ENCODE peak calls at places on chromosome 4, in nine cellular contexts. R is psoas muscle, N is tibial nerve, L is aorta, Y is HepG2, D is neuronal stem cell, K is HCT116, B is GM23338, J is body of pancreas. C is an unnamed sample. For H3K4me1, the result is how much of the 10 kb centered on the place peaks cover.

GRCh38 chr4:139438141-139438540 is 15.8 kb upstream of the RAB33B start:
- DNase-seq in J (no peak), Y (no peak), L (no peak), D (no peak), K (no peak), N (no peak), B (no peak), R (no peak), C (no peak)

GRCh38 chr4:127586922-127587571 is 45.7 kb upstream of the INTU start:
- DNase-seq in N (no peak), B (peak), K (peak), R (no peak), D (no peak), J (no peak), L (no peak), Y (peak), C (no peak)

GRCh38 chr4:1290165-1290977 is 680 bp downstream of the MAEA start:
- DNase-seq in N (no peak), J (peak), D (no peak), B (no peak), K (no peak), R (no peak), L (no peak), Y (no peak), C (no peak)

GRCh38 chr4:24999392-25000104 is 31.2 kb downstream of the LGI2 start:
- DNase-seq in J (no peak), L (no peak), R (no peak), D (no peak), B (peak), K (no peak), N (no peak), Y (no peak), C (no peak)

GRCh38 chr4:33031328-33031727 is 2311.2 kb downstream of the PCDH7 start:
- DNase-seq in D (no peak), K (no peak), R (no peak), J (no peak), L (no peak), B (no peak), Y (no peak), N (no peak), C (no peak)

GRCh38 chr4:174045381-174045780 is 238.1 kb downstream of the FBXO8 start:
- DNase-seq in K (no peak), R (no peak), B (no peak), D (no peak), L (no peak), J (no peak), N (no peak), Y (no peak), C (no peak)

GRCh38 chr4:118834960-118835895 is 698 bp downstream of the SEC24D start:
- DNase-seq in N (peak), D (peak), R (peak), B (peak), L (peak), K (peak), J (peak), Y (peak), C (peak)

GRCh38 chr4:504076-504475 is 5.1 kb downstream of the PIGG start:
- DNase-seq in J (no peak), N (no peak), D (no peak), B (no peak), Y (no peak), K (no peak), L (no peak), R (no peak), C (no peak)

GRCh38 chr4:142696334-142697122 is 149.6 kb downstream of the INPP4B start:
- DNase-seq in J (no peak), B (no peak), N (no peak), K (no peak), R (no peak), D (no peak), L (no peak), Y (no peak), C (no peak)

GRCh38 chr4:159705334-159705733 is 602.5 kb downstream of the RAPGEF2 start:
- DNase-seq in L (no peak), Y (no peak), J (no peak), N (no peak), B (no peak), R (no peak), D (peak), K (no peak), C (no peak)

GRCh38 chr4:122960298-122960985 is 38.0 kb upstream of the NUDT6 start:
- DNase-seq in L (no peak), R (no peak), N (no peak), Y (no peak), D (no peak), B (no peak), K (no peak), J (no peak), C (no peak)

GRCh38 chr4:661856-662761 is 12.0 kb downstream of the ATP5ME start:
- DNase-seq in R (no peak), D (no peak), Y (no peak), B (no peak), L (peak), J (no peak), K (no peak), N (no peak), C (no peak)

GRCh38 chr4:141797966-141798365 is 161.6 kb downstream of the IL15 start:
- DNase-seq in D (no peak), L (no peak), Y (no peak), R (no peak), B (no peak), K (no peak), J (no peak), N (no peak), C (no peak)

GRCh38 chr4:78432896-78433295 is 118.7 kb upstream of the ANXA3 start:
- DNase-seq in J (no peak), N (no peak), K (no peak), B (no peak), Y (no peak), R (no peak), L (no peak), D (no peak), C (no peak)

GRCh38 chr4:37645736-37646135 is 40.4 kb downstream of the RELL1 start:
- DNase-seq in D (no peak), N (no peak), Y (no peak), L (no peak), R (no peak), J (no peak), B (no peak), K (no peak), C (no peak)

GRCh38 chr4:23710298-23710697 is 179.5 kb downstream of the PPARGC1A start:
- DNase-seq in L (no peak), Y (no peak), K (no peak), D (no peak), N (no peak), J (no peak), R (no peak), B (no peak), C (no peak)

GRCh38 chr4:94408549-94409374 is 43.0 kb upstream of the PDLIM5 start:
- DNase-seq in L (no peak), J (no peak), K (no peak), D (no peak), N (no peak), R (no peak), B (peak), Y (peak), C (no peak)

GRCh38 chr4:77076889-77077635 is 1.3 kb upstream of the CCNI start:
- DNase-seq in Y (no peak), R (no peak), D (no peak), J (no peak), L (no peak), B (no peak), N (no peak), K (no peak), C (no peak)

GRCh38 chr4:185998791-185999190 is 70.2 kb upstream of the TLR3 start:
- DNase-seq in L (no peak), N (no peak), Y (no peak), R (no peak), B (no peak), D (no peak), J (no peak), K (no peak), C (no peak)

GRCh38 chr4:183140911-183141320 is 41.9 kb downstream of the WWC2 start:
- DNase-seq in R (no peak), D (no peak), L (no peak), N (no peak), J (no peak), K (no peak), Y (no peak), B (no peak), C (no peak)

GRCh38 chr4:124433044-124433443 is 279.5 kb downstream of the ANKRD50 start:
- DNase-seq in B (no peak), J (no peak), N (no peak), L (no peak), K (no peak), R (no peak), D (no peak), Y (no peak), C (no peak)

DNA sequence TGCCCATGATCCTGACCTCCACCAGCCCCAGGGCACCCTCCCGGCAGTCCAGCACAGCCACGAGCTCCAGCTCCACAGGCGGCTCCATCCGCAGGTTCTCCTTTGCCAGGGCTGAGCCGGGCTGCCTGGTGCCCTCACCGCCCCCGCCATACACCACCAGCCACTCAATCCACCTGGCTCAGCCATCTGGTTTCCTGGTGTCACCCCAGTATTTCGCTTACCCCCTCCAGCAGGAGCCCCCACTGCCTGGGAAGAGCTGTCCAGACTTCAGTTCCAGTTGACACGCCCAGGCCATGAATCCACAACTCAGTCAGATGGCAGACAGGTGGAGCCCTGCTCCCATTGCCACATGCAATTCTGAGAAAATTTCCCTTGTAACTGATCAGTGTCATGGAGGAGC is 3.9 kb downstream of the SHISA3 start:
- DNase-seq in L (no peak), B (peak), R (no peak), D (no peak), J (peak), Y (no peak), N (no peak), K (no peak), C (no peak)
- H3K27ac ChIP-seq in L (no peak), B (no peak), R (no peak), D (no peak), J (no peak), Y (no peak), N (no peak), K (no peak), C (no peak)

GRCh38 chr4:2742081-2742822 is 13.9 kb downstream of the TNIP2 start:
- DNase-seq in J (no peak), N (no peak), R (no peak), K (no peak), Y (no peak), L (peak), D (no peak), B (no peak), C (no peak)
- H3K4me1 ChIP-seq in J (under half), N (under half), R (under half), K (under half), Y (under half), L (under half), D (under half), B (under half), C (under half)

DNA sequence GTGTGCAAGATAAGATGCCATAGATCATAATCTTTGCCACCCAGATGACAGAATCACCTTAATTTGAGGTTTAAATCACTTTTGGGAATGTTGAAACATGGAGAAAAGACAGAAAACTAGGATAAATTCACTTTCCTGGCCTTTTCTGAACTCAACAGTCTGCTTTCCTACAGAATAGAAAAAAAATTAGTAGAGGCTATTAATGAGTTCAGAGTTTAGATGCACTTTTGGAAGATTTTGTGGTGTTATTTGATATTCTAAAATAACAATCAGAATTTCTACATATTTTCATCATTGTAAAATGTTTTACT is 195.9 kb downstream of the CAMK2D start:
- DNase-seq in D (no peak), Y (no peak), N (no peak), L (no peak), J (no peak), B (no peak), K (no peak), R (no peak), C (no peak)
- H3K4me3 ChIP-seq in D (no peak), Y (no peak), N (no peak), L (no peak), J (no peak), B (no peak), K (no peak), R (no peak), C (no peak)

DNA sequence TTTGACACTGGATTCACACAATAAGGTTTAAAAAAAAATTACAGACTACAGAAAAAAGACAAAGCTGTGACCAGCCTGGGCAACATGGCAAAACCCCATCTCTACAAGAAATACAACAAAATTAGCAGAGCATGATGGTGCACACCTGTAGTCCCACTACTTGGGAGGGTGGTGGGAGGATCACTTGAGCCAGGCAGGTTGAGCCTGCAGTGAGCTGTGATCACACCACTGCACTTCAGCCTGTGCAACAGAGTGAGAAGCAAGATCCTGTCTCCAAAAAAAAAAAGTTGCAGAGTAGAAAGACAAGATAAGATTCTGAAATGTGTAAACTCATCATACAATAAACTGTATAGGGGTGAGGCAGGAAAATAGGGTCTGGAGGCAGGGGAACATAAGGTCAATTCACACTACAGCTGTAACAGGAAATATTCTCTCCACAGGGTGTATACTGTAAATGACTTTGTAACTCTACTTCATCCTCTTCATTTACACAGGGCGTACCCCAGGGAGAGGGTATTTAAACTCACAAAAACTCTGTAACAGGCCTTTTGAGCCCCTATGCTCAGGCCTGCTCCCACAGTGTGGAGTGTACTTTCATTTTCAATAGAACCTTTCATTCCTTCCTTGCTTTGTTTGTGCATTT is 112.6 kb upstream of the MAPK10 start:
- DNase-seq in J (no peak), Y (no peak), N (no peak), D (no peak), K (no peak), B (peak), R (no peak), L (no peak), C (no peak)
- H3K27ac ChIP-seq in J (no peak), Y (no peak), N (no peak), D (peak), K (no peak), B (peak), R (no peak), L (no peak), C (no peak)

DNA sequence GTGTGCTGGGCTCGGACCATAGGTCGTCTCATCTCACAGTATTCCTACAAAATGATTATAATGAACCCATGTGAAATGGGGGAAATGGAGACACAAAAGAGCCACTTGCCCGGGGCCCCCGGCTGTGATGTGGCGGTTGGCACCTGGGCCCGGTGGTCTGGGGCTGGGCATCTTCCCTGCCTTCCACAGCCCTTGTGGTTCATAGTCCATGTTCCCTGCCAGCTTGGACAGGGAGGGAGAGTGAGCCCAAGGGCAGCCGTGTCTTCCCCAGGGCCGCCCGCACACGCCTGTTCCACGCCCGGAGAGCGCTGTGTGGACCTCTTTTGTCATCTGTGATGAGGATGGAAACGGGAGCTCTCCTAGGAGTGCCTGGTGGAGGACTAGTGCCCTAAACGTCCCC is 5.2 kb downstream of the CPZ start:
- DNase-seq in Y (no peak), K (no peak), R (no peak), N (no peak), J (no peak), B (no peak), D (no peak), L (no peak), C (no peak)
- H3K4me1 ChIP-seq in Y (under half), K (under half), R (under half), N (under half), J (under half), B (under half), D (under half), L (under half), C (under half)

GRCh38 chr4:87046111-87046510 is 111.3 kb downstream of the AFF1 start:
- DNase-seq in Y (no peak), N (no peak), D (no peak), K (no peak), R (no peak), J (no peak), L (no peak), B (no peak), C (no peak)
- H3K4me3 ChIP-seq in Y (no peak), N (no peak), D (no peak), K (no peak), R (peak), J (no peak), L (no peak), B (no peak), C (no peak)

DNA sequence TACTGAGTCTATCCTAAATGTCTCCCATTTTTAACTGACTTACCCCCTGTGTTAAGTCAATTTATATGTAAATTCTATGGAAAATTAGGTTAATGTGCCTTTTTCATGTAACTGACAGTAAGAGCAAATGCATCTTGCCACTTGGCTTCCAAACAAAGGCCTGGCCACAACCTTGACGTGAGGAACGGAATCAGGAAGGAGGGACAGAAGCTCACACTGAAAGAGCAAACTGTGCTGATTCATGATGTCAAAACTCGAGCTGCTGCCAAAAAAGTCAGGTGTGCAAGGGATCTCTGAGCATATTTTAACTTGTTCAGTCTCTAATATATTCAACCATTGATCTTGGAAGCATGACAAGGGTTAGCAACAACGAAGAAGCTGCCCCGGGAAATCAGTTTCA is 35.8 kb downstream of the GPM6A start:
- DNase-seq in K (no peak), B (peak), D (no peak), J (no peak), L (no peak), Y (no peak), R (no peak), N (no peak), C (no peak)
- H3K27ac ChIP-seq in K (no peak), B (peak), D (no peak), J (no peak), L (no peak), Y (no peak), R (no peak), N (no peak), C (no peak)